ENCODE peak calls at places on chromosomes 13 and 19, in nine cellular contexts. M is left ventricle myocardium inferior; H is stimulated activated CD4-positive, alpha-beta T cell treated with anti-CD3 and anti-CD28 coated beads, Interleukin-4, amount 100 ng/mL, for 48 hours; Z is neural crest cell; V is H9; C is right lobe of liver; F is psoas muscle; L is activated CD4-positive, alpha-beta T cell treated with anti-CD3 and anti-CD28 coated beads for 1 hour; E is ovary. D is an unnamed sample.

GRCh38 chr19:51948979-51949378 is 21.7 kb downstream of the ZNF613 start:
- DNase-seq in M (peak), H (no peak), Z (no peak), V (no peak), C (no peak), F (no peak), L (no peak), E (peak), D (no peak)

GRCh38 chr19:35265126-35265995 is 3.4 kb upstream of the USF2 start:
- DNase-seq in M (no peak), H (no peak), Z (no peak), V (peak), C (peak), F (no peak), L (no peak), E (peak), D (no peak)

GRCh38 chr19:1259206-1259872 is 9.8 kb upstream of the CIRBP start:
- DNase-seq in M (peak), H (peak), Z (no peak), V (peak), C (peak), F (peak), L (peak), E (peak), D (peak)

GRCh38 chr13:76865109-76865508 is 21.1 kb downstream of the KCTD12 start:
- DNase-seq in M (no peak), H (no peak), Z (no peak), V (no peak), C (no peak), F (no peak), L (no peak), E (no peak), D (no peak)

GRCh38 chr19:48819366-48819816 is 8.6 kb upstream of the BCAT2 start:
- DNase-seq in M (peak), H (no peak), Z (no peak), V (no peak), C (peak), F (peak), L (no peak), E (peak), D (no peak)

GRCh38 chr13:30520571-30520970 is 54.8 kb upstream of the HMGB1 start:
- DNase-seq in M (no peak), H (no peak), Z (no peak), V (no peak), C (no peak), F (no peak), L (no peak), E (no peak), D (no peak)

GRCh38 chr13:75715598-75716523 is 79.7 kb downstream of the LMO7 start:
- DNase-seq in M (no peak), H (no peak), Z (no peak), V (no peak), C (no peak), F (no peak), L (no peak), E (no peak), D (no peak)

GRCh38 chr13:33006646-33007045 is 9.6 kb upstream of the KL start:
- DNase-seq in M (no peak), H (no peak), Z (no peak), V (no peak), C (no peak), F (no peak), L (no peak), E (no peak), D (no peak)

GRCh38 chr19:48495391-48495790 is 16.2 kb downstream of the LMTK3 start:
- DNase-seq in M (no peak), H (no peak), Z (no peak), V (no peak), C (no peak), F (no peak), L (no peak), E (no peak), D (no peak)

GRCh38 chr19:7736148-7736547 is 4.2 kb upstream of the CLEC4G start:
- DNase-seq in M (no peak), H (no peak), Z (no peak), V (no peak), C (no peak), F (no peak), L (no peak), E (no peak), D (no peak)

GRCh38 chr13:77265336-77265735 is 61.6 kb downstream of the MYCBP2 start:
- DNase-seq in M (no peak), H (no peak), Z (no peak), V (no peak), C (no peak), F (no peak), L (no peak), E (no peak), D (no peak)

GRCh38 chr19:19434483-19435045 is 29.1 kb downstream of the GATAD2A start:
- DNase-seq in M (peak), H (no peak), Z (no peak), V (no peak), C (peak), F (peak), L (no peak), E (peak), D (no peak)

D was measured in SK-MEL-5.